ENCODE peak calls at places on chromosome 2, in five cellular contexts. R is HL-60, T is SK-N-SH, Y is HepG2, W is prostate gland. I is an unnamed sample.

GRCh38 chr2:120431386-120432292 is 85.7 kb downstream of the INHBB start:
- DNase-seq in R (no peak), T (no peak), Y (no peak), W (no peak), I (peak; percentile 37)

GRCh38 chr2:10028988-10029874 is 14.1 kb upstream of the KLF11 start:
- DNase-seq in R (peak; percentile 41), T (no peak), Y (no peak), W (no peak), I (peak; percentile 82)

GRCh38 chr2:226030369-226031077 is 631.0 kb downstream of the NYAP2 start:
- DNase-seq in R (peak; percentile 62), T (peak; percentile 20), Y (peak; percentile 9), W (no peak), I (no peak)

GRCh38 chr2:40220177-40220925 is 231.5 kb downstream of the SLC8A1 start:
- DNase-seq in R (no peak), T (no peak), Y (no peak), W (no peak), I (peak; percentile 78)

GRCh38 chr2:191571163-191571769 is 106.7 kb upstream of the NABP1 start:
- DNase-seq in R (peak; percentile 71), T (no peak), Y (no peak), W (no peak), I (no peak)

GRCh38 chr2:165268751-165269150 is 29.5 kb downstream of the SCN2A start:
- DNase-seq in R (no peak), T (no peak), Y (peak; percentile 9), W (no peak), I (no peak)

GRCh38 chr2:112195167-112195766 is 57.1 kb downstream of the FBLN7 start:
- DNase-seq in R (no peak), T (no peak), Y (peak; percentile 11), W (no peak), I (no peak)

GRCh38 chr2:182504903-182505302 is 78.1 kb upstream of the PDE1A start:
- DNase-seq in R (no peak), T (no peak), Y (no peak), W (no peak), I (no peak)

GRCh38 chr2:28232267-28232666 is 160.4 kb upstream of the FOSL2 start:
- DNase-seq in R (no peak), T (no peak), Y (no peak), W (no peak), I (no peak)

GRCh38 chr2:47783491-47784330 is 766 bp downstream of the MSH6 start:
- DNase-seq in R (peak; percentile 74), T (peak; percentile 98), Y (peak; percentile 60), W (peak; percentile 66), I (peak; percentile 83)

GRCh38 chr2:47779416-47779790 is 3.5 kb upstream of the MSH6 start:
- DNase-seq in R (no peak), T (no peak), Y (no peak), W (no peak), I (no peak)

GRCh38 chr2:47784349-47784851 is 1.5 kb downstream of the MSH6 start:
- DNase-seq in R (no peak), T (no peak), Y (no peak), W (no peak), I (no peak)

GRCh38 chr2:47785986-47786385 is 3.0 kb downstream of the MSH6 start:
- DNase-seq in R (peak; percentile 62), T (no peak), Y (no peak), W (no peak), I (no peak)

DNA sequence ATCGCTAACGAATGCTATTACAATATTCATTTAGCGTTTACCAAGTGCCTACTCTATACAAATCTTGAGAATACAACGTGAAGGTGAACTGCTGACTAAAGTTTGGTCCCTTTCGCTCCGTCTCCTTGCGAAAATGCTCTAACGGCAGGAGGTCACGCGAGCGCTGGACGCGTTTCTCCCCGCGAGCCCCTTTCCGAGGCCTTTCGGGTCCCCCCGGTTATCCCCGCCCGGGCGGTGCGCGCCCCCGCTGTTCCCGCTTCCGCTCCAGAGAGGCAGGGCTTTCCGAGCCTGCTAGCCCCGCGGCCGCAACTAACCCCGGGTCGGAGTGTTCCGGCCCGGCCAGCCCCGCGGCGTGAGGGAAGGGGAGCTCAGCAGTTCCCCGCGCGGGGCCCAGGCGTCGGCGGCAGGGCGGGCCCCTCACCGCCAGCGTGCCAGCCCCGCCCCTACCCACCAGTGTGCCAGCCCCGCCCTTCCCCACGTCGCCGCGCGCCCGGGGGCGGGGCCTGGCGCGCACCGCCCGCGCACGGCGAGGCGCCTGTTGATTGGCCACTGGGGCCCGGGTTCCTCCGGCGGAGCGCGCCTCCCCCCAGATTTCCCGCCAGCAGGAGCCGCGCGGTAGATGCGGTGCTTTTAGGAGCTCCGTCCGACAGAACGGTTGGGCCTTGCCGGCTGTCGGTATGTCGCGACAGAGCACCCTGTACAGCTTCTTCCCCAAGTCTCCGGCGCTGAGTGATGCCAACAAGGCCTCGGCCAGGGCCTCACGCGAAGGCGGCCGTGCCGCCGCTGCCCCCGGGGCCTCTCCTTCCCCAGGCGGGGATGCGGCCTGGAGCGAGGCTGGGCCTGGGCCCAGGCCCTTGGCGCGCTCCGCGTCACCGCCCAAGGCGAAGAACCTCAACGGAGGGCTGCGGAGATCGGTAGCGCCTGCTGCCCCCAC is at the start of gene MSH6:
- DNase-seq in R (peak; percentile 85), T (peak; percentile 100), Y (peak; percentile 85), W (peak; percentile 89), I (peak; percentile 93)
- TF ChIP-seq POLR2AphosphoS5 in R (peak; percentile 86), T (peak; percentile 78), Y (peak; percentile 87), W (peak; percentile 53), I (peak; percentile 95)

GRCh38 chr2:102635317-102635716 is 16.0 kb downstream of the SLC9A2 start:
- DNase-seq in R (no peak), T (no peak), Y (no peak), W (no peak), I (no peak)

GRCh38 chr2:102634831-102635241 is 15.5 kb downstream of the SLC9A2 start:
- DNase-seq in R (no peak), T (no peak), Y (no peak), W (no peak), I (no peak)

GRCh38 chr2:102639429-102639828 is 20.1 kb downstream of the SLC9A2 start:
- DNase-seq in R (no peak), T (no peak), Y (no peak), W (no peak), I (no peak)

GRCh38 chr2:102637358-102637757 is 18.0 kb downstream of the SLC9A2 start:
- DNase-seq in R (no peak), T (no peak), Y (no peak), W (no peak), I (no peak)

DNA sequence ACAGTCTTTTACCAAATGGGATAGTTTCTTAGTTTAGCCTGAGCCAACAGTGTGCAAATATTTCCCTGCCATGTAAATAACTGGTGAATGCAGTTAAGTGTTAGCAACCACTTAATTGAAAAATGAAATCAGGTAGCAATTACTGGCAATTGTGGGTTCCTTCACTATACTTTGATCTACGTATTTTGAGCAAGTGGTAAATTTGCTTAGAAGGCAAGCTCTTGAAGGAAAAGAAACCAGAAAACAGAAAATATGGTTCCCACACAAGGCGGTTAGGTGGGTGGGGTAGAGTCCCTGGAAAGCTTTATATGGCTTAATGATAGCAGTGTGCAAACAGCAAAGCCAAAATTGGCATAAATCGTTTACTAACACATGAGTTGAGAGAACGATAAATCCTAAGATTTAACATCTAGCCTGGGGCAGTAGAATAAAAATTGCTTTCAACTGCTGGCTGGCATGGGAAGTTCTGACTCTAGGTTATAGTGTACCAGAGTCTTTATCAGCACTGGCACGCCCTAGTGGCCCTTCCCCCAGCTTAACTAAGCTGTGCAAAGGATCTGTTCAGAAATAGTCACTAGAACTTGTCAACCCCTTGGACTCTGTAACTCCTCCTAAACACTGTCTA is 17.0 kb downstream of the SLC9A2 start:
- DNase-seq in R (no peak), T (no peak), Y (no peak), W (no peak), I (no peak)
- TF ChIP-seq POLR2AphosphoS5 in R (no peak), T (no peak), Y (no peak), W (no peak), I (no peak)

GRCh38 chr2:236993799-236994198 is 91.9 kb upstream of the COPS8 start:
- DNase-seq in R (no peak), T (no peak), Y (no peak), W (no peak), I (no peak)

GRCh38 chr2:236994361-236994760 is 91.3 kb upstream of the COPS8 start:
- DNase-seq in R (no peak), T (no peak), Y (no peak), W (no peak), I (no peak)

GRCh38 chr2:236998758-236999157 is 86.9 kb upstream of the COPS8 start:
- DNase-seq in R (no peak), T (no peak), Y (no peak), W (peak; percentile 10), I (no peak)

GRCh38 chr2:236998250-236998649 is 87.4 kb upstream of the COPS8 start:
- DNase-seq in R (no peak), T (no peak), Y (no peak), W (peak; percentile 53), I (no peak)

DNA sequence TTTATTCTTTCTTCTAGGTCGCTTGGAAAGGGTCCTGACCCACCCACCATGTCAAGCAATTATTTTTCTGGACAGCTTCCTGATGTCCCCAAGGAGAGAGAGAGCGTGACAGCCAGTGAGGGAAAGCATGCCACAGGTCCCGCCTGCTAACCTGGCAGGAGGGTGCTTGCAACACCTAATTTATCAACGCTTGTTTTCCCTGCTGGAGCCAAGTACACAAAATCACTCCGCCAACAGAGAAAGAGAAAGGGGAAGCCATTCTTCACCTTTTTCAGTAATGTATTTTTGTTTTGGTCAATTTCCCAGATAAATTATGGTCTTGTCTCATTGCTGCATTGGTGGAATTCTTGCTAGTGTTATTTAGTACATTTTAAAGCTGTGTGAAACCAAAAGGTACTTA is 88.6 kb upstream of the COPS8 start:
- DNase-seq in R (no peak), T (no peak), Y (no peak), W (no peak), I (no peak)
- TF ChIP-seq POLR2AphosphoS5 in R (no peak), T (no peak), Y (no peak), W (no peak), I (no peak)

GRCh38 chr2:127510073-127510472 is 16.2 kb downstream of the IWS1 start:
- DNase-seq in R (no peak), T (no peak), Y (no peak), W (no peak), I (no peak)

GRCh38 chr2:127511090-127511489 is 15.2 kb downstream of the IWS1 start:
- DNase-seq in R (no peak), T (no peak), Y (peak; percentile 79), W (no peak), I (no peak)

GRCh38 chr2:127506502-127506901 is 19.8 kb downstream of the IWS1 start:
- DNase-seq in R (no peak), T (no peak), Y (no peak), W (no peak), I (no peak)

GRCh38 chr2:127508025-127508620 is 18.2 kb downstream of the IWS1 start:
- DNase-seq in R (no peak), T (no peak), Y (no peak), W (no peak), I (no peak)

GRCh38 chr2:127508621-127509034 is 17.7 kb downstream of the IWS1 start:
- DNase-seq in R (peak; percentile 41), T (peak; percentile 66), Y (peak; percentile 44), W (peak; percentile 47), I (peak; percentile 85)
- TF ChIP-seq POLR2AphosphoS5 in R (no peak), T (peak; percentile 44), Y (no peak), W (peak; percentile 59), I (peak; percentile 49)

I was measured in sigmoid colon.